ENCODE peak calls at places on chromosomes 7 and 10, in four cellular contexts. One of them, this sample, is unnamed.

GRCh38 chr10:91907033-91907594 is 2.2 kb downstream of the FGFBP3 start:
- DNase-seq in mammary epithelial cell: no peak
- DNase-seq in spleen: no peak
- DNase-seq in lower lobe of right lung: no peak
- DNase-seq in this sample: no peak

GRCh38 chr7:127901895-127902703 is 129.1 kb downstream of the LRRC4 start:
- DNase-seq in mammary epithelial cell: no peak
- DNase-seq in spleen: no peak
- DNase-seq in lower lobe of right lung: no peak
- DNase-seq in this sample: no peak

GRCh38 chr7:73741600-73741999 is 3.0 kb upstream of the ABHD11 start:
- DNase-seq in mammary epithelial cell: no peak
- DNase-seq in spleen: no peak
- DNase-seq in lower lobe of right lung: no peak
- DNase-seq in this sample: no peak

GRCh38 chr7:85114342-85114741 is 72.5 kb downstream of the SEMA3D start:
- DNase-seq in mammary epithelial cell: peak
- DNase-seq in spleen: no peak
- DNase-seq in lower lobe of right lung: no peak
- DNase-seq in this sample: peak

GRCh38 chr10:99912057-99912456 is 97.7 kb downstream of the DNMBP start:
- DNase-seq in mammary epithelial cell: no peak
- DNase-seq in spleen: no peak
- DNase-seq in lower lobe of right lung: no peak
- DNase-seq in this sample: no peak

GRCh38 chr10:81021428-81022129 is 483.9 kb downstream of the SH2D4B start:
- DNase-seq in mammary epithelial cell: no peak
- DNase-seq in spleen: no peak
- DNase-seq in lower lobe of right lung: no peak
- DNase-seq in this sample: no peak

GRCh38 chr10:104293021-104293420 is 24.0 kb downstream of the GSTO2 start:
- DNase-seq in mammary epithelial cell: peak
- DNase-seq in spleen: no peak
- DNase-seq in lower lobe of right lung: no peak
- DNase-seq in this sample: peak

GRCh38 chr7:67553378-67553777 is 556.7 kb downstream of the TYW1 start:
- DNase-seq in mammary epithelial cell: no peak
- DNase-seq in spleen: no peak
- DNase-seq in lower lobe of right lung: no peak
- DNase-seq in this sample: no peak

GRCh38 chr10:97179311-97179710 is 6.4 kb downstream of the SLIT1 start:
- DNase-seq in mammary epithelial cell: no peak
- DNase-seq in spleen: peak
- DNase-seq in lower lobe of right lung: no peak
- DNase-seq in this sample: no peak

GRCh38 chr7:93211228-93211818 is 14.9 kb downstream of the HEPACAM2 start:
- DNase-seq in mammary epithelial cell: no peak
- DNase-seq in spleen: no peak
- DNase-seq in lower lobe of right lung: no peak
- DNase-seq in this sample: no peak

GRCh38 chr10:78337646-78338391 is 304.2 kb downstream of the RPS24 start:
- DNase-seq in mammary epithelial cell: no peak
- DNase-seq in spleen: peak
- DNase-seq in lower lobe of right lung: no peak
- DNase-seq in this sample: no peak

GRCh38 chr7:25595931-25596330 is 367.6 kb upstream of the NPVF start:
- DNase-seq in mammary epithelial cell: no peak
- DNase-seq in spleen: no peak
- DNase-seq in lower lobe of right lung: no peak
- DNase-seq in this sample: no peak

GRCh38 chr10:85862771-85863170 is 503.8 kb downstream of the GRID1 start:
- DNase-seq in mammary epithelial cell: no peak
- DNase-seq in spleen: no peak
- DNase-seq in lower lobe of right lung: no peak
- DNase-seq in this sample: no peak

GRCh38 chr7:20562461-20562860 is 53.0 kb upstream of the ABCB5 start:
- DNase-seq in mammary epithelial cell: peak
- DNase-seq in spleen: no peak
- DNase-seq in lower lobe of right lung: no peak
- DNase-seq in this sample: peak

GRCh38 chr7:102152672-102153585 is 133.7 kb upstream of the SH2B2 start:
- DNase-seq in mammary epithelial cell: peak
- DNase-seq in spleen: no peak
- DNase-seq in lower lobe of right lung: no peak
- DNase-seq in this sample: peak

GRCh38 chr7:20296444-20296843 is 34.3 kb upstream of the ITGB8 start:
- DNase-seq in mammary epithelial cell: peak
- DNase-seq in spleen: no peak
- DNase-seq in lower lobe of right lung: no peak
- DNase-seq in this sample: peak

GRCh38 chr10:33241351-33241750 is 93.1 kb downstream of the NRP1 start:
- DNase-seq in mammary epithelial cell: no peak
- DNase-seq in spleen: no peak
- DNase-seq in lower lobe of right lung: no peak
- DNase-seq in this sample: no peak

GRCh38 chr7:127598318-127598717 is 4.8 kb downstream of the FSCN3 start:
- DNase-seq in mammary epithelial cell: no peak
- DNase-seq in spleen: no peak
- DNase-seq in lower lobe of right lung: no peak
- DNase-seq in this sample: peak

GRCh38 chr7:158946771-158947170 is 90.4 kb downstream of the DYNC2I1 start:
- DNase-seq in mammary epithelial cell: no peak
- DNase-seq in spleen: no peak
- DNase-seq in lower lobe of right lung: no peak
- DNase-seq in this sample: no peak

GRCh38 chr10:11305825-11306601 is 288.3 kb downstream of the CELF2 start:
- DNase-seq in mammary epithelial cell: no peak
- DNase-seq in spleen: no peak
- DNase-seq in lower lobe of right lung: no peak
- DNase-seq in this sample: no peak

GRCh38 chr7:51069411-51070083 is 247.1 kb downstream of the COBL start:
- DNase-seq in mammary epithelial cell: peak
- DNase-seq in spleen: no peak
- DNase-seq in lower lobe of right lung: no peak
- DNase-seq in this sample: peak

GRCh38 chr7:92594746-92595145 is 4.6 kb upstream of the FAM133B start:
- DNase-seq in mammary epithelial cell: no peak
- DNase-seq in spleen: no peak
- DNase-seq in lower lobe of right lung: no peak
- DNase-seq in this sample: no peak

GRCh38 chr10:102009801-102010425 is 46.1 kb downstream of the ARMH3 start:
- DNase-seq in mammary epithelial cell: peak
- DNase-seq in spleen: no peak
- DNase-seq in lower lobe of right lung: no peak
- DNase-seq in this sample: peak

GRCh38 chr7:44311561-44312495 is 13.6 kb downstream of the CAMK2B start:
- DNase-seq in mammary epithelial cell: no peak
- DNase-seq in spleen: peak
- DNase-seq in lower lobe of right lung: no peak
- DNase-seq in this sample: no peak

DNA sequence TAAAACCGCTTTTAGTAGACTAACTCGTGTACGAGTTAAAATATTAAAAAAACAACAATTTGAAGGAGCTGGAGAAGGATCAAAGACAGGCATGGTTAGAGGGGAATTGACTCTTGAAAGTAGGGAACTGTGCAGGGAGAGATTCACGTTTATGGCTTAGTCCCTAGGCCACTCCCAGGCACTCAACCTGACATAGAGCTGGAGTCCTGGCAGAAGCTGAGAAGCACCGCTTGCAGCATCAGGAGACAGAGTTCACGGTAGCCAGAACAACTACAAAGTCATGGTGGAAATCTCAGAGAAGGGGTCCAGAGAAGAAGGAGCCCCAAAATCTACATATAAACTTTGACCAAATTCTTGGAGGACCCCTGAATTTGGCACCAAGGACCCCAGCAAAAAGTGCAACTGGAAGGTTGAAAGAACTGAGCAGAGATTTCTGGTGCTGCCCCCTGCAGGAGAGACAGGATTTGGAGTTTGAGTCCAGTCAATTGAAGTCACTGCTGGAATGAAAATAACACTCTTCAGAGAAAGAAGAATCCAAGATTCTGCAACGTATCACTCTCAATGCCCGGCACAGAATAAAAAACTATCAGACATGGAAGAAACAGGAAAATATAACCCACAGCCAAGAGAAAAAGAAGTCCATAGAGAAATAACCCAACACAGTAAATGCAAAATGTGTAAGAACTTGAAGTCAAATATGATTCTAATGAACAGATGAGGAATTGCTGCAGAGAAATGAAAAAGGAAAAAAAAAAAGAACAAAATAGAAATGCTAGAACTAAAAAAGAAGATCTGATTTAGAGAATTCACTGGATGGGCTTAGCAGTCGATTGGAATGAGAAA is 493.3 kb upstream of the PODXL start:
- DNase-seq in mammary epithelial cell: no peak
- DNase-seq in spleen: no peak
- DNase-seq in lower lobe of right lung: no peak
- DNase-seq in this sample: peak
- TF ChIP-seq CTCF in mammary epithelial cell: peak
- TF ChIP-seq CTCF in spleen: no peak
- TF ChIP-seq CTCF in lower lobe of right lung: peak
- TF ChIP-seq CTCF in this sample: peak

GRCh38 chr7:143395187-143396149 is 13.2 kb downstream of the EPHA1 start:
- DNase-seq in mammary epithelial cell: no peak
- DNase-seq in spleen: no peak
- DNase-seq in lower lobe of right lung: no peak
- DNase-seq in this sample: no peak
- TF ChIP-seq CTCF in mammary epithelial cell: no peak
- TF ChIP-seq CTCF in spleen: no peak
- TF ChIP-seq CTCF in lower lobe of right lung: no peak
- TF ChIP-seq CTCF in this sample: no peak

GRCh38 chr7:111729483-111729882 is 167.2 kb upstream of the IMMP2L start:
- DNase-seq in mammary epithelial cell: no peak
- DNase-seq in spleen: no peak
- DNase-seq in lower lobe of right lung: no peak
- DNase-seq in this sample: no peak

GRCh38 chr7:111727905-111728634 is 165.8 kb upstream of the IMMP2L start:
- DNase-seq in mammary epithelial cell: no peak
- DNase-seq in spleen: no peak
- DNase-seq in lower lobe of right lung: no peak
- DNase-seq in this sample: no peak

GRCh38 chr7:111728635-111728995 is 166.3 kb upstream of the IMMP2L start:
- DNase-seq in mammary epithelial cell: no peak
- DNase-seq in spleen: no peak
- DNase-seq in lower lobe of right lung: no peak
- DNase-seq in this sample: no peak

GRCh38 chr7:111732923-111733322 is 170.6 kb upstream of the IMMP2L start:
- DNase-seq in mammary epithelial cell: no peak
- DNase-seq in spleen: no peak
- DNase-seq in lower lobe of right lung: no peak
- DNase-seq in this sample: no peak

DNA sequence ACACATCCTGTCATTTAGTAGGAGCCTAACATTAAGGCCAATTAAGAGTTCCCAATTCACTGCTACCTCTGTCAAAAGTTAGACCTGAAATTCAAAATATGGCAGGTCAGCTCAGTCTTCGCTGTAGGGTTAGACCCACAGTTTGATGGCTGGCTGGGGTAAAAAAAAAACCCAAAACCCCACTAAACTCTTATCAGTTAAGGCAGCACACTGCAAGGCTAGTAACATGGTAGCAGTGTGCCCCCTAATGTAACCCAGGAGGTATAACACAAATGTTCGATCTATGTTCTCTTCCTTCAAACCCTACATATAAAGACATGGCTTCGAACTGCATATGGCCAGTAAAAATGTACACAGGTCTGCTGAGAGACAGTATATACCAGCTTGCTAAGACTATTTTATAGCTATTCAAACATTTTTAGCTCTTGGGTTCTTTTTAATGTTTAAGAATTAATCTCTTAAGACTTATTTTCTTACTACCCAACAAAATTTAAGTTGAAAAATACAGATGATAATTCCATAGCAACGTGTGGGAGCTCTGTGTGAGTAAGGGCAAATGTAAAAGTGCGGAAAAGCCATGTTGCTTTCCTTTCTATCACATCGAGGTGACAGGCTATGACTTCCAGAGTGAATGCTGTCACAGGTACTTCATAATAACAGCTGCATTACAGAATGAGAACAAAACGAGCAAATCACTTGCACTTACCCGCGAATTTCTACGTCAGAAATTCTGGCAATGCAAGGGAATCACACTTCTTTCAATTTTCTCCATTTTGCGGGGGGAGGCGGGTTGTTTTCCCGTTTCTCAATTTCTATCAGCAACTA is 168.4 kb upstream of the IMMP2L start:
- DNase-seq in mammary epithelial cell: peak
- DNase-seq in spleen: no peak
- DNase-seq in lower lobe of right lung: no peak
- DNase-seq in this sample: peak
- TF ChIP-seq CTCF in mammary epithelial cell: peak
- TF ChIP-seq CTCF in spleen: no peak
- TF ChIP-seq CTCF in lower lobe of right lung: no peak
- TF ChIP-seq CTCF in this sample: peak

GRCh38 chr7:76000566-76000965 is 6.2 kb upstream of the TMEM120A start:
- DNase-seq in mammary epithelial cell: no peak
- DNase-seq in spleen: no peak
- DNase-seq in lower lobe of right lung: peak
- DNase-seq in this sample: no peak
- TF ChIP-seq CTCF in mammary epithelial cell: no peak
- TF ChIP-seq CTCF in spleen: no peak
- TF ChIP-seq CTCF in lower lobe of right lung: no peak
- TF ChIP-seq CTCF in this sample: no peak

GRCh38 chr10:113922787-113923570 is 68.5 kb downstream of the NHLRC2 start:
- DNase-seq in mammary epithelial cell: no peak
- DNase-seq in spleen: no peak
- DNase-seq in lower lobe of right lung: no peak
- DNase-seq in this sample: no peak
- TF ChIP-seq CTCF in mammary epithelial cell: no peak
- TF ChIP-seq CTCF in spleen: no peak
- TF ChIP-seq CTCF in lower lobe of right lung: no peak
- TF ChIP-seq CTCF in this sample: no peak

GRCh38 chr7:155038335-155038734 is 31.8 kb upstream of the HTR5A start:
- DNase-seq in mammary epithelial cell: no peak
- DNase-seq in spleen: no peak
- DNase-seq in lower lobe of right lung: no peak
- DNase-seq in this sample: no peak

GRCh38 chr7:155027879-155028278 is 25.0 kb upstream of the PAXIP1 start:
- DNase-seq in mammary epithelial cell: no peak
- DNase-seq in spleen: no peak
- DNase-seq in lower lobe of right lung: no peak
- DNase-seq in this sample: no peak

DNA sequence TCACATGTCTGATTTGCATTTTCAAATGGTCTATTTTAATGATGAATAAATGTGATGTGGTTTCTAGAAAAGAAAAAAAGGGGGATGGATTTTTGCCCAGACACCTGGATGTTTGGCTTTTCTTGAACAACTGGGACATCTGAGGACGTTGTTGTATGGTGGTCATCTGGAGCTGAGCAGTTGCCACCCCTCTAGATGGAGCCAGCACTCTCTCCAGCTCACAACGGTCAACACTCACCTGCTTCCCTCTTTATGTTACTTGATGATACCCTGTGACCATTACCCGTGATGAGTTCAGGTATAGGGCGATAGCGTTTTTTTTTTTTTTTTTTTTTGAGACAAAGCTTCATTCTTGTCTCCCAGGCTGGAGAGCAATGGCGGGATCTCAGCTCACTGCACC is 30.1 kb upstream of the PAXIP1 start:
- DNase-seq in mammary epithelial cell: no peak
- DNase-seq in spleen: no peak
- DNase-seq in lower lobe of right lung: no peak
- DNase-seq in this sample: no peak
- TF ChIP-seq CTCF in mammary epithelial cell: no peak
- TF ChIP-seq CTCF in spleen: no peak
- TF ChIP-seq CTCF in lower lobe of right lung: no peak
- TF ChIP-seq CTCF in this sample: no peak